ENCODE peak calls at places on chromosomes 12 and 14, in ten cellular contexts. A is T-helper 1 cell, L is amniotic stem cell, X is A172, D is fibroblast of lung, V is AG04450, O is left ventricle myocardium superior, M is HEK293T, R is NCI-H2081, U is C1 segment of cervical spinal cord. S is an unnamed sample.

GRCh38 chr14:96038920-96039632 is at the start of gene C14orf132:
- DNase-seq in O (peak), R (peak), L (no peak), U (peak), M (peak), D (peak), X (peak), A (peak), V (no peak), S (no peak)

GRCh38 chr14:21486640-21487087 is 9.7 kb downstream of the TOX4 start:
- DNase-seq in L (peak), M (no peak), R (no peak), O (no peak), D (peak), U (no peak), X (no peak), V (peak), A (no peak), S (no peak)

GRCh38 chr12:40382217-40382616 is 157.4 kb downstream of the LRRK2 start:
- DNase-seq in V (no peak), M (no peak), R (no peak), O (no peak), A (no peak), U (no peak), L (no peak), D (no peak), X (no peak), S (no peak)

GRCh38 chr12:52256165-52256935 is 18.1 kb upstream of the KRT86 start:
- DNase-seq in M (no peak), D (no peak), U (no peak), R (no peak), X (no peak), V (no peak), O (no peak), L (no peak), A (no peak), S (no peak)

GRCh38 chr12:21353948-21354347 is 18.8 kb upstream of the IAPP start:
- DNase-seq in U (no peak), L (no peak), R (no peak), A (no peak), D (no peak), M (no peak), X (no peak), O (no peak), V (no peak), S (no peak)

GRCh38 chr14:45558183-45558582 is 305.2 kb upstream of the MIS18BP1 start:
- DNase-seq in V (no peak), U (no peak), M (no peak), A (no peak), O (no peak), R (no peak), X (no peak), L (no peak), D (no peak), S (no peak)

GRCh38 chr12:58395470-58395869 is 454.1 kb downstream of the ATP23 start:
- DNase-seq in O (no peak), U (no peak), M (no peak), L (no peak), A (no peak), D (no peak), X (peak), V (no peak), R (no peak), S (no peak)

GRCh38 chr12:29044799-29045198 is 104.3 kb upstream of the FAR2 start:
- DNase-seq in M (no peak), D (no peak), O (no peak), L (no peak), U (no peak), A (no peak), V (no peak), X (no peak), R (no peak), S (no peak)

GRCh38 chr12:119301367-119301766 is 33.2 kb upstream of the CCDC60 start:
- DNase-seq in M (no peak), D (no peak), O (peak), V (no peak), X (no peak), U (no peak), R (no peak), L (no peak), A (no peak), S (no peak)

GRCh38 chr12:23760495-23760894 is 189.0 kb downstream of the SOX5 start:
- DNase-seq in X (no peak), O (no peak), R (peak), M (no peak), D (no peak), L (no peak), V (no peak), A (no peak), U (no peak), S (no peak)

GRCh38 chr14:50756300-50756699 is 74.7 kb downstream of the NIN start:
- DNase-seq in R (no peak), X (no peak), M (no peak), U (no peak), A (no peak), D (no peak), L (no peak), O (no peak), V (no peak), S (no peak)

GRCh38 chr12:42174978-42175377 is 30.3 kb upstream of the GXYLT1 start:
- DNase-seq in L (no peak), R (no peak), X (no peak), V (no peak), M (no peak), U (no peak), O (no peak), A (no peak), D (no peak), S (no peak)

GRCh38 chr12:76201758-76202157 is 117.3 kb upstream of the NAP1L1 start:
- DNase-seq in M (no peak), V (no peak), D (no peak), R (no peak), X (no peak), U (no peak), L (no peak), O (no peak), A (no peak), S (no peak)

GRCh38 chr14:91371011-91371989 is 46.3 kb downstream of the CCDC88C start:
- DNase-seq in R (no peak), V (no peak), O (no peak), X (no peak), M (peak), L (no peak), A (no peak), U (no peak), D (no peak), S (no peak)

GRCh38 chr12:51083140-51083833 is at the start of gene CSRNP2:
- DNase-seq in U (peak), L (peak), A (peak), R (peak), O (peak), M (peak), V (peak), D (peak), X (peak), S (peak)

GRCh38 chr12:64383675-64384074 is 6.9 kb downstream of the C12orf56 start:
- DNase-seq in R (no peak), X (no peak), A (no peak), V (no peak), D (no peak), L (no peak), U (no peak), O (no peak), M (no peak), S (no peak)

GRCh38 chr12:111038075-111038474 is 117.7 kb upstream of the MYL2 start:
- DNase-seq in D (no peak), L (no peak), R (no peak), A (no peak), M (no peak), V (no peak), O (no peak), U (no peak), X (no peak), S (no peak)

GRCh38 chr12:18057051-18057450 is 32.9 kb downstream of the RERGL start:
- DNase-seq in M (no peak), A (no peak), L (no peak), V (no peak), D (no peak), X (no peak), O (no peak), R (no peak), U (no peak), S (no peak)

GRCh38 chr14:99590746-99591555 is 13.1 kb downstream of the CCDC85C start:
- DNase-seq in M (no peak), L (peak), O (no peak), A (no peak), D (peak), U (no peak), R (no peak), V (no peak), X (peak), S (no peak)

GRCh38 chr14:69610859-69611263 is 535 bp upstream of the SUSD6 start:
- DNase-seq in D (no peak), O (no peak), A (no peak), L (no peak), R (no peak), U (no peak), V (no peak), M (no peak), X (no peak), S (no peak)

GRCh38 chr12:78359530-78359929 is 505.0 kb upstream of the SYT1 start:
- DNase-seq in A (no peak), V (no peak), O (no peak), L (no peak), U (no peak), D (peak), M (no peak), R (no peak), X (no peak), S (no peak)

GRCh38 chr14:91228112-91229004 is 16.1 kb downstream of the GPR68 start:
- DNase-seq in L (peak), A (peak), M (no peak), O (no peak), U (no peak), V (no peak), X (peak), D (peak), R (no peak), S (no peak)

GRCh38 chr14:43145361-43145760 is 1361.7 kb downstream of the FSCB start:
- DNase-seq in M (no peak), U (no peak), O (no peak), L (no peak), V (peak), R (no peak), A (no peak), X (no peak), D (peak), S (no peak)

GRCh38 chr12:34291001-34291400 is 268.7 kb downstream of the ALG10 start:
- DNase-seq in R (no peak), L (no peak), O (peak), X (no peak), V (no peak), A (no peak), D (no peak), U (no peak), M (no peak), S (no peak)

GRCh38 chr12:72957454-72957853 is 685.3 kb downstream of the TRHDE start:
- DNase-seq in M (no peak), V (no peak), R (no peak), X (peak), L (no peak), A (no peak), O (no peak), U (no peak), D (no peak), S (no peak)

S was measured in chondrocyte.